ENCODE peak calls at places on chromosomes 12 and 14, in six cellular contexts. I, M, F, K, W and G are unnamed samples.

GRCh38 chr14:36344211-36344610 is 23.8 kb upstream of the MBIP start:
- DNase-seq in F (no peak), W (no peak), M (no peak), K (no peak), I (no peak), G (no peak)

GRCh38 chr12:21502872-21503271 is 1.3 kb downstream of the GOLT1B start:
- DNase-seq in I (no peak), M (no peak), W (no peak), K (no peak), F (no peak), G (no peak)

GRCh38 chr12:19967001-19967400 is 401.3 kb upstream of the PDE3A start:
- DNase-seq in K (no peak), F (no peak), I (no peak), M (no peak), W (no peak), G (no peak)

GRCh38 chr14:101538865-101539264 is 22.4 kb upstream of the DIO3 start:
- DNase-seq in W (no peak), K (no peak), F (no peak), I (no peak), M (no peak), G (no peak)

GRCh38 chr12:116456683-116457082 is 102.5 kb upstream of the MAP1LC3B2 start:
- DNase-seq in K (no peak), M (no peak), W (no peak), I (no peak), F (peak), G (no peak)

GRCh38 chr14:53491256-53491905 is 338.3 kb upstream of the DDHD1 start:
- DNase-seq in I (no peak), F (no peak), W (no peak), K (no peak), M (no peak), G (no peak)

GRCh38 chr12:110591508-110592051 is 8.5 kb upstream of the PPTC7 start:
- DNase-seq in M (no peak), W (no peak), K (peak), F (no peak), I (no peak), G (no peak)

GRCh38 chr14:30275604-30276003 is 283.4 kb upstream of the G2E3 start:
- DNase-seq in F (no peak), K (no peak), I (no peak), M (no peak), W (no peak), G (no peak)

GRCh38 chr14:22113401-22113800 is 439.8 kb upstream of the OR4E1 start:
- DNase-seq in K (no peak), M (peak), W (no peak), I (peak), F (no peak), G (no peak)

GRCh38 chr12:12441891-12442461 is 85.1 kb downstream of the BORCS5 start:
- DNase-seq in M (peak), I (no peak), F (no peak), W (peak), K (no peak), G (no peak)

GRCh38 chr12:49260165-49260564 is 4.7 kb upstream of the TUBA1C start:
- DNase-seq in W (peak), M (no peak), F (peak), K (no peak), I (no peak), G (no peak)

GRCh38 chr12:23349550-23349949 is 599.9 kb downstream of the SOX5 start:
- DNase-seq in F (no peak), K (no peak), M (no peak), I (no peak), W (no peak), G (no peak)

GRCh38 chr14:68449565-68450295 is 343.1 kb downstream of the ZFP36L1 start:
- DNase-seq in M (no peak), F (no peak), I (no peak), K (no peak), W (no peak), G (no peak)

GRCh38 chr12:105933671-105934665 is 204.8 kb downstream of the NUAK1 start:
- DNase-seq in K (peak), F (peak), I (no peak), M (no peak), W (peak), G (no peak)

GRCh38 chr12:40583743-40584142 is 108.5 kb upstream of the CNTN1 start:
- DNase-seq in I (no peak), W (no peak), K (no peak), M (no peak), F (no peak), G (no peak)

GRCh38 chr12:60522684-60523083 is 926.9 kb downstream of the SLC16A7 start:
- DNase-seq in M (no peak), I (no peak), W (no peak), F (no peak), K (peak), G (no peak)

GRCh38 chr12:55607821-55608602 is 28.7 kb upstream of the OR10P1 start:
- DNase-seq in M (no peak), I (no peak), W (no peak), F (no peak), K (no peak), G (no peak)

GRCh38 chr14:61749264-61749663 is 13.0 kb upstream of the SNAPC1 start:
- DNase-seq in I (no peak), K (no peak), F (peak), W (no peak), M (no peak), G (no peak)

GRCh38 chr12:66438601-66439000 is 136.3 kb downstream of the HELB start:
- DNase-seq in F (peak), M (no peak), I (no peak), K (no peak), W (peak), G (no peak)

GRCh38 chr12:4293299-4293941 is 19.9 kb downstream of the CCND2 start:
- DNase-seq in K (no peak), I (peak), F (no peak), M (peak), W (no peak), G (no peak)

GRCh38 chr12:10293570-10294227 is 14.0 kb upstream of the KLRD1 start:
- DNase-seq in W (no peak), I (no peak), M (no peak), K (no peak), F (no peak), G (no peak)

GRCh38 chr12:46602474-46602873 is 223.3 kb downstream of the SLC38A4 start:
- DNase-seq in K (no peak), M (no peak), W (no peak), F (no peak), I (no peak), G (no peak)

GRCh38 chr12:131457331-131458047 is 253.4 kb upstream of the SFSWAP start:
- DNase-seq in F (no peak), K (no peak), I (no peak), W (no peak), M (no peak), G (no peak)

GRCh38 chr12:122079038-122079531 is 529 bp downstream of the MLXIP start:
- DNase-seq in M (peak), F (no peak), K (no peak), I (no peak), W (no peak), G (no peak)

GRCh38 chr12:125193798-125194562 is 128.7 kb downstream of the AACS start:
- DNase-seq in M (no peak), K (peak), W (peak), I (peak), F (no peak), G (no peak)

GRCh38 chr12:69442894-69443293 is 27.3 kb upstream of the FRS2 start:
- DNase-seq in W (peak), M (no peak), F (peak), I (no peak), K (no peak), G (no peak)

GRCh38 chr14:102007916-102008418 is 43.6 kb downstream of the DYNC1H1 start:
- DNase-seq in K (peak), F (no peak), M (no peak), W (no peak), I (no peak), G (no peak)

GRCh38 chr12:117853600-117853999 is 115.2 kb downstream of the KSR2 start:
- DNase-seq in M (no peak), I (no peak), W (peak), K (no peak), F (no peak), G (no peak)